ENCODE peak calls at places on chromosomes 3 and 15, in four cellular contexts. J, E, I and P are unnamed samples.
A peak's percentile ranks its signal among the peaks of the same experiment; 100 is the strongest.

GRCh38 chr3:71551286-71551919 is 32.1 kb downstream of the FOXP1 start:
- DNase-seq in E (peak; percentile 66), I (no peak), J (peak; percentile 12), P (no peak)

GRCh38 chr3:58154752-58155449 is 55.9 kb downstream of the DNASE1L3 start:
- DNase-seq in I (no peak), J (no peak), E (no peak), P (no peak)

GRCh38 chr3:161821591-161821990 is 325.0 kb downstream of the OTOL1 start:
- DNase-seq in E (no peak), I (no peak), J (peak; percentile 3), P (no peak)

GRCh38 chr3:42031808-42032475 is 59.2 kb upstream of the TRAK1 start:
- DNase-seq in E (peak; percentile 63), I (no peak), J (no peak), P (no peak)

GRCh38 chr3:16071246-16071645 is 103.2 kb upstream of the GALNT15 start:
- DNase-seq in J (no peak), E (no peak), I (peak; percentile 66), P (no peak)

GRCh38 chr3:77248420-77248819 is 208.5 kb downstream of the ROBO2 start:
- DNase-seq in I (no peak), E (no peak), J (no peak), P (no peak)

GRCh38 chr3:12993623-12994356 is 79.4 kb downstream of the IQSEC1 start:
- DNase-seq in J (peak; percentile 17), I (no peak), E (no peak), P (no peak)

GRCh38 chr3:197003461-197004385 is 25.9 kb downstream of the MELTF start:
- DNase-seq in J (no peak), E (no peak), I (no peak), P (no peak)

GRCh38 chr15:63338170-63338569 is 43.5 kb downstream of the CA12 start:
- DNase-seq in I (no peak), E (peak; percentile 79), J (no peak), P (no peak)

GRCh38 chr15:88249220-88249619 is 7.3 kb downstream of the NTRK3 start:
- DNase-seq in E (no peak), I (no peak), J (no peak), P (no peak)

GRCh38 chr15:70356062-70356860 is 258.5 kb upstream of the TLE3 start:
- DNase-seq in J (no peak), E (no peak), I (no peak), P (no peak)

GRCh38 chr3:39917060-39917773 is 107.8 kb downstream of the MYRIP start:
- DNase-seq in I (no peak), E (no peak), J (no peak), P (no peak)

GRCh38 chr3:146134348-146135117 is 26.5 kb downstream of the PLOD2 start:
- DNase-seq in E (peak; percentile 20), J (no peak), I (peak; percentile 36), P (no peak)

GRCh38 chr3:52481819-52482521 is 13.2 kb upstream of the STAB1 start:
- DNase-seq in J (peak; percentile 38), I (no peak), E (peak; percentile 4), P (no peak)

GRCh38 chr15:70160803-70161565 is 63.3 kb upstream of the TLE3 start:
- DNase-seq in E (no peak), J (no peak), I (no peak), P (no peak)

GRCh38 chr3:160804762-160805161 is 48.7 kb downstream of the PPM1L start:
- DNase-seq in E (no peak), I (no peak), J (no peak), P (no peak)

GRCh38 chr15:66611257-66612053 is 45.7 kb upstream of the LCTL start:
- DNase-seq in E (no peak), I (peak; percentile 81), J (no peak), P (no peak)

GRCh38 chr3:53795176-53795575 is 51.0 kb downstream of the CHDH start:
- DNase-seq in E (no peak), J (no peak), I (no peak), P (no peak)

GRCh38 chr15:41968738-41969137 is 3.6 kb downstream of the EHD4 start:
- DNase-seq in J (no peak), I (no peak), E (no peak), P (no peak)

GRCh38 chr3:60579734-60580133 is 671.5 kb downstream of the FHIT start:
- DNase-seq in J (peak; percentile 0), E (peak; percentile 90), I (no peak), P (no peak)

GRCh38 chr3:10757021-10757820 is 58.8 kb upstream of the SLC6A11 start:
- DNase-seq in E (peak; percentile 13), J (peak; percentile 20), I (no peak), P (no peak)
- TF ChIP-seq CEBPB in E (no peak), J (no peak), I (no peak), P (no peak)

GRCh38 chr3:188270423-188270972 is 116.5 kb downstream of the LPP start:
- DNase-seq in E (peak; percentile 96), J (peak; percentile 80), I (peak; percentile 89), P (no peak)

GRCh38 chr3:188271226-188271894 is 117.4 kb downstream of the LPP start:
- DNase-seq in E (no peak), J (no peak), I (no peak), P (no peak)

GRCh38 chr3:188276366-188276765 is 122.4 kb downstream of the LPP start:
- DNase-seq in E (no peak), I (no peak), J (no peak), P (no peak)

GRCh38 chr3:188274249-188274915 is 120.4 kb downstream of the LPP start:
- DNase-seq in J (no peak), E (peak; percentile 60), I (no peak), P (no peak)

GRCh38 chr3:188272481-188273372 is 118.8 kb downstream of the LPP start:
- DNase-seq in E (peak; percentile 94), J (peak; percentile 63), I (peak; percentile 34), P (no peak)
- TF ChIP-seq CEBPB in E (peak; percentile 46), J (no peak), I (no peak), P (no peak)

GRCh38 chr3:31579828-31580227 is 47.1 kb downstream of the STT3B start:
- DNase-seq in J (no peak), E (no peak), I (no peak), P (no peak)
- TF ChIP-seq CEBPB in J (no peak), E (no peak), I (no peak), P (no peak)

GRCh38 chr3:175951047-175951694 is 1092.0 kb downstream of the NAALADL2 start:
- DNase-seq in E (peak; percentile 65), I (no peak), J (no peak), P (no peak)
- TF ChIP-seq CEBPB in E (no peak), I (no peak), J (no peak), P (no peak)

DNA sequence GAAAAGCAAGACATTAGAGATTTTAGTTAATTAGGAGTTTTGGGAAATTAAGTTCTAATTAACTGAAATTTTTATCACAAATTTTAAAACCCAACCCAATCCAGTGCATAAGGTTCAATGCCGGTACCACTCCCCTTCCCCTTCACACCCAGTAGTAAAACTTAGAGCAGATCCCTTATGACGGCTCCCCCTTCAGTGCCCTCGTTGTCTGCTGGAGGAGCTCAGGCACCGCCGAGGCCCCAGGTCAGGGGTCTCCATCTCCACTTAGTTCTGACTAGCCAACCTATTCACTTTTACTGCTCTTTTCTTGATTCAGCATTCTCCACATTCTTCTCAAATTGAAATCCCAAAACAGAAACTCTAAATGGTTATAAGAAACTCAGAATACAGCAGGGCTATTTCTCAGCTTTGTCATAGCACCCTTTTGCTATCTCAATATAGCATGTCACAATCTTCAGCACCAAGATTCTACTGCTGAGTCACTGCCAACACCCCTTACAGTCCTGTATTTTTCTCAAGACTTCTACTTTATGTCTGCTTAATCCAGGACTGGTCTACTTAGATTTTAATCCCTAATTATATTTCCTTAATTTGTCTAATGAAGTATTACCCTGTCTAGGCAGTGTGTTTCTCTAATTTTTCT is 39.8 kb downstream of the TUBGCP4 start:
- DNase-seq in E (peak; percentile 47), J (peak; percentile 5), I (no peak), P (no peak)
- TF ChIP-seq CEBPB in E (peak; percentile 65), J (no peak), I (no peak), P (no peak)

GRCh38 chr3:163508212-163508611 is 1570.1 kb downstream of the SI start:
- DNase-seq in I (no peak), E (no peak), J (no peak), P (no peak)
- TF ChIP-seq CEBPB in I (no peak), E (no peak), J (no peak), P (no peak)

GRCh38 chr3:126259411-126260391 is 79.3 kb upstream of the ALDH1L1 start:
- DNase-seq in J (peak; percentile 15), E (peak; percentile 10), I (peak; percentile 29), P (no peak)
- TF ChIP-seq CEBPB in J (no peak), E (no peak), I (no peak), P (no peak)

DNA sequence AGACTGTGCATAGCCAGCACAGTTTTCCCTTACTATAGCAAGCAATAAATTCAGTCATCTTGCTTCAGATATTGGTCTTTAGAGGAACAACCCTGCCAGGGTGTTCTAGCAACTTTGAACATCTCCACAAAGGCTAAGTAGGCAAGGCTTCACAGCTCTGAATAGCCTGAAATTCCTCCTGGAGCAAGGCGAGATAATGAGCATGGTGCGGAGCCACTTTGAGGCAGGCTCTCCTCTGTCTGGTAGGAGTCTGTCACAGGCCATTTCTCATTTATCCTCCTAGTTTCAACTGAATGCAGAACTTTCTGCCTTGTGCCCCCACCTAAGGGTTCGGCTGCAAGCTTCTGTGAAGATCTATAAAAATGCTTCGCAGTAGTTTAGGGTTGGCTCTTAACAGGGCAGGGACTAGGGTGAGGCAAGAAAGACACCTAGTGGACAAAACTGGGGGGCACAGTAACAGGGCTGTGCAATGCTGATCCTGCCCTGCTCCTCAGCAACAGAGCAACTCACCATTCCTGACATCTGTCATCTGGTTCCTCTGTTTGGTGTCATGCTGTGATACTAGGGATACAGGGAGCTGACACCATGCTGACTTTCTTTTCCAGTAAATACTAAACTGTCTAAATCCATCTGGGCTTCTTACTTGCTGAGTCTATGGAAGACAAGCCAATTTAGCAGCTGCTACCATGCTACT is 16.6 kb upstream of the EHHADH start:
- DNase-seq in I (peak; percentile 50), J (peak; percentile 40), E (peak; percentile 31), P (no peak)
- TF ChIP-seq CEBPB in I (peak; percentile 17), J (no peak), E (no peak), P (no peak)

GRCh38 chr3:194562986-194563385 is 70.2 kb downstream of the TMEM44 start:
- DNase-seq in I (no peak), E (no peak), J (no peak), P (no peak)

GRCh38 chr3:194569252-194569651 is 64.0 kb downstream of the TMEM44 start:
- DNase-seq in I (no peak), J (no peak), E (no peak), P (no peak)

GRCh38 chr3:194570184-194570583 is 63.0 kb downstream of the TMEM44 start:
- DNase-seq in I (no peak), E (no peak), J (no peak), P (no peak)

GRCh38 chr3:194561306-194561974 is 71.8 kb downstream of the TMEM44 start:
- DNase-seq in E (peak; percentile 94), J (peak; percentile 41), I (no peak), P (no peak)

GRCh38 chr3:194565597-194566190 is 67.5 kb downstream of the TMEM44 start:
- DNase-seq in E (peak; percentile 76), I (no peak), J (no peak), P (no peak)
- TF ChIP-seq CEBPB in E (no peak), I (no peak), J (no peak), P (no peak)